ENCODE peak calls at places on chromosome 13, in nine cellular contexts. One of them, this sample, is unnamed.

GRCh38 chr13:22740264-22740663 is 440.5 kb upstream of the SGCG start:
- DNase-seq in psoas muscle: no peak
- DNase-seq in osteocyte: no peak
- DNase-seq in fibroblast of villous mesenchyme: peak
- DNase-seq in right atrium auricular region: no peak
- DNase-seq in cardiac muscle cell: peak
- DNase-seq in PC-9: no peak
- DNase-seq in WTC11: peak
- DNase-seq in ovary: no peak
- DNase-seq in this sample: peak

GRCh38 chr13:39415403-39415802 is 187.6 kb downstream of the LHFPL6 start:
- DNase-seq in right atrium auricular region: peak
- DNase-seq in osteocyte: no peak
- DNase-seq in cardiac muscle cell: peak
- DNase-seq in fibroblast of villous mesenchyme: peak
- DNase-seq in WTC11: peak
- DNase-seq in PC-9: no peak
- DNase-seq in ovary: peak
- DNase-seq in psoas muscle: peak
- DNase-seq in this sample: peak

GRCh38 chr13:113275387-113275786 is 21.7 kb upstream of the LAMP1 start:
- DNase-seq in right atrium auricular region: no peak
- DNase-seq in cardiac muscle cell: peak
- DNase-seq in ovary: peak
- DNase-seq in osteocyte: no peak
- DNase-seq in PC-9: peak
- DNase-seq in psoas muscle: peak
- DNase-seq in fibroblast of villous mesenchyme: peak
- DNase-seq in WTC11: peak
- DNase-seq in this sample: peak

GRCh38 chr13:111429064-111429558 is 108.7 kb downstream of the TEX29 start:
- DNase-seq in psoas muscle: no peak
- DNase-seq in PC-9: peak
- DNase-seq in cardiac muscle cell: peak
- DNase-seq in WTC11: peak
- DNase-seq in osteocyte: peak
- DNase-seq in right atrium auricular region: no peak
- DNase-seq in fibroblast of villous mesenchyme: peak
- DNase-seq in ovary: no peak
- DNase-seq in this sample: peak

GRCh38 chr13:77810430-77810829 is 108.2 kb downstream of the EDNRB start:
- DNase-seq in psoas muscle: no peak
- DNase-seq in osteocyte: no peak
- DNase-seq in right atrium auricular region: no peak
- DNase-seq in ovary: no peak
- DNase-seq in fibroblast of villous mesenchyme: peak
- DNase-seq in cardiac muscle cell: peak
- DNase-seq in WTC11: no peak
- DNase-seq in PC-9: peak
- DNase-seq in this sample: no peak

GRCh38 chr13:44872751-44873150 is 116.5 kb downstream of the NUFIP1 start:
- DNase-seq in ovary: no peak
- DNase-seq in psoas muscle: no peak
- DNase-seq in WTC11: no peak
- DNase-seq in osteocyte: no peak
- DNase-seq in PC-9: no peak
- DNase-seq in fibroblast of villous mesenchyme: peak
- DNase-seq in cardiac muscle cell: no peak
- DNase-seq in right atrium auricular region: no peak
- DNase-seq in this sample: no peak

GRCh38 chr13:20181180-20181579 is 11.6 kb downstream of the GJB2 start:
- DNase-seq in right atrium auricular region: no peak
- DNase-seq in WTC11: no peak
- DNase-seq in fibroblast of villous mesenchyme: no peak
- DNase-seq in cardiac muscle cell: no peak
- DNase-seq in ovary: no peak
- DNase-seq in psoas muscle: no peak
- DNase-seq in osteocyte: no peak
- DNase-seq in PC-9: no peak
- DNase-seq in this sample: no peak

GRCh38 chr13:94712812-94713555 is 639 bp upstream of the SOX21 start:
- DNase-seq in right atrium auricular region: no peak
- DNase-seq in fibroblast of villous mesenchyme: peak
- DNase-seq in PC-9: no peak
- DNase-seq in osteocyte: no peak
- DNase-seq in WTC11: peak
- DNase-seq in cardiac muscle cell: peak
- DNase-seq in ovary: no peak
- DNase-seq in psoas muscle: peak
- DNase-seq in this sample: peak

GRCh38 chr13:33799950-33800592 is 17.9 kb upstream of the RFC3 start:
- DNase-seq in ovary: no peak
- DNase-seq in right atrium auricular region: no peak
- DNase-seq in WTC11: no peak
- DNase-seq in psoas muscle: no peak
- DNase-seq in PC-9: no peak
- DNase-seq in fibroblast of villous mesenchyme: peak
- DNase-seq in osteocyte: no peak
- DNase-seq in cardiac muscle cell: peak
- DNase-seq in this sample: no peak

GRCh38 chr13:72544042-72544441 is 183.4 kb downstream of the MZT1 start:
- DNase-seq in osteocyte: no peak
- DNase-seq in fibroblast of villous mesenchyme: no peak
- DNase-seq in PC-9: no peak
- DNase-seq in WTC11: no peak
- DNase-seq in ovary: no peak
- DNase-seq in cardiac muscle cell: no peak
- DNase-seq in psoas muscle: no peak
- DNase-seq in right atrium auricular region: no peak
- DNase-seq in this sample: no peak

GRCh38 chr13:22561581-22561980 is 619.2 kb upstream of the SGCG start:
- DNase-seq in osteocyte: no peak
- DNase-seq in ovary: no peak
- DNase-seq in right atrium auricular region: no peak
- DNase-seq in cardiac muscle cell: no peak
- DNase-seq in PC-9: no peak
- DNase-seq in psoas muscle: no peak
- DNase-seq in fibroblast of villous mesenchyme: no peak
- DNase-seq in WTC11: no peak
- DNase-seq in this sample: no peak

GRCh38 chr13:97849305-97849704 is 104.2 kb upstream of the IPO5 start:
- DNase-seq in psoas muscle: no peak
- DNase-seq in fibroblast of villous mesenchyme: peak
- DNase-seq in cardiac muscle cell: peak
- DNase-seq in right atrium auricular region: no peak
- DNase-seq in PC-9: peak
- DNase-seq in WTC11: no peak
- DNase-seq in ovary: no peak
- DNase-seq in osteocyte: no peak
- DNase-seq in this sample: peak

GRCh38 chr13:34361528-34361927 is 543.6 kb downstream of the RFC3 start:
- DNase-seq in PC-9: no peak
- DNase-seq in osteocyte: no peak
- DNase-seq in psoas muscle: no peak
- DNase-seq in cardiac muscle cell: no peak
- DNase-seq in ovary: no peak
- DNase-seq in fibroblast of villous mesenchyme: peak
- DNase-seq in right atrium auricular region: no peak
- DNase-seq in WTC11: no peak
- DNase-seq in this sample: no peak

GRCh38 chr13:30739646-30740642 is 4.6 kb downstream of the ALOX5AP start:
- DNase-seq in osteocyte: no peak
- DNase-seq in PC-9: peak
- DNase-seq in fibroblast of villous mesenchyme: peak
- DNase-seq in right atrium auricular region: no peak
- DNase-seq in cardiac muscle cell: no peak
- DNase-seq in psoas muscle: no peak
- DNase-seq in WTC11: no peak
- DNase-seq in ovary: no peak
- DNase-seq in this sample: no peak

GRCh38 chr13:48235100-48235813 is 2.3 kb downstream of the ITM2B start:
- DNase-seq in ovary: no peak
- DNase-seq in osteocyte: no peak
- DNase-seq in PC-9: peak
- DNase-seq in psoas muscle: no peak
- DNase-seq in WTC11: no peak
- DNase-seq in right atrium auricular region: no peak
- DNase-seq in cardiac muscle cell: peak
- DNase-seq in fibroblast of villous mesenchyme: peak
- DNase-seq in this sample: no peak

GRCh38 chr13:48234652-48235099 is 1.7 kb downstream of the ITM2B start:
- DNase-seq in ovary: no peak
- DNase-seq in osteocyte: no peak
- DNase-seq in right atrium auricular region: no peak
- DNase-seq in WTC11: no peak
- DNase-seq in cardiac muscle cell: no peak
- DNase-seq in psoas muscle: no peak
- DNase-seq in PC-9: no peak
- DNase-seq in fibroblast of villous mesenchyme: no peak
- DNase-seq in this sample: no peak

GRCh38 chr13:48232420-48233096 is 448 bp upstream of the ITM2B start:
- DNase-seq in right atrium auricular region: no peak
- DNase-seq in psoas muscle: no peak
- DNase-seq in fibroblast of villous mesenchyme: peak
- DNase-seq in cardiac muscle cell: no peak
- DNase-seq in WTC11: no peak
- DNase-seq in ovary: peak
- DNase-seq in osteocyte: no peak
- DNase-seq in PC-9: no peak
- DNase-seq in this sample: no peak

GRCh38 chr13:48233097-48233885 is at the start of gene ITM2B:
- DNase-seq in right atrium auricular region: no peak
- DNase-seq in cardiac muscle cell: peak
- DNase-seq in PC-9: peak
- DNase-seq in fibroblast of villous mesenchyme: peak
- DNase-seq in osteocyte: peak
- DNase-seq in WTC11: peak
- DNase-seq in ovary: peak
- DNase-seq in psoas muscle: peak
- DNase-seq in this sample: peak

GRCh38 chr13:48233886-48234488 is 981 bp downstream of the ITM2B start:
- DNase-seq in psoas muscle: no peak
- DNase-seq in WTC11: no peak
- DNase-seq in fibroblast of villous mesenchyme: peak
- DNase-seq in osteocyte: no peak
- DNase-seq in ovary: no peak
- DNase-seq in right atrium auricular region: no peak
- DNase-seq in PC-9: no peak
- DNase-seq in cardiac muscle cell: no peak
- DNase-seq in this sample: no peak
- TF ChIP-seq CTCF in psoas muscle: no peak
- TF ChIP-seq CTCF in WTC11: no peak
- TF ChIP-seq CTCF in fibroblast of villous mesenchyme: no peak
- TF ChIP-seq CTCF in osteocyte: no peak
- TF ChIP-seq CTCF in ovary: no peak
- TF ChIP-seq CTCF in right atrium auricular region: no peak
- TF ChIP-seq CTCF in PC-9: no peak
- TF ChIP-seq CTCF in cardiac muscle cell: no peak
- TF ChIP-seq CTCF in this sample: no peak

GRCh38 chr13:24682353-24682752 is 2.1 kb downstream of the ATP12A start:
- DNase-seq in fibroblast of villous mesenchyme: no peak
- DNase-seq in WTC11: no peak
- DNase-seq in osteocyte: no peak
- DNase-seq in psoas muscle: no peak
- DNase-seq in right atrium auricular region: no peak
- DNase-seq in cardiac muscle cell: no peak
- DNase-seq in ovary: no peak
- DNase-seq in PC-9: no peak
- DNase-seq in this sample: no peak

GRCh38 chr13:24679686-24680085 is 522 bp upstream of the ATP12A start:
- DNase-seq in fibroblast of villous mesenchyme: no peak
- DNase-seq in osteocyte: no peak
- DNase-seq in psoas muscle: no peak
- DNase-seq in WTC11: no peak
- DNase-seq in PC-9: no peak
- DNase-seq in ovary: no peak
- DNase-seq in right atrium auricular region: no peak
- DNase-seq in cardiac muscle cell: no peak
- DNase-seq in this sample: no peak

GRCh38 chr13:24680921-24681585 is 845 bp downstream of the ATP12A start:
- DNase-seq in osteocyte: no peak
- DNase-seq in psoas muscle: no peak
- DNase-seq in right atrium auricular region: no peak
- DNase-seq in PC-9: no peak
- DNase-seq in WTC11: no peak
- DNase-seq in ovary: no peak
- DNase-seq in cardiac muscle cell: no peak
- DNase-seq in fibroblast of villous mesenchyme: no peak
- DNase-seq in this sample: no peak

GRCh38 chr13:24681930-24682329 is 1.7 kb downstream of the ATP12A start:
- DNase-seq in WTC11: no peak
- DNase-seq in PC-9: no peak
- DNase-seq in cardiac muscle cell: no peak
- DNase-seq in fibroblast of villous mesenchyme: no peak
- DNase-seq in right atrium auricular region: no peak
- DNase-seq in psoas muscle: no peak
- DNase-seq in osteocyte: no peak
- DNase-seq in ovary: no peak
- DNase-seq in this sample: no peak

GRCh38 chr13:24680258-24680920 is at the start of gene ATP12A:
- DNase-seq in WTC11: peak
- DNase-seq in psoas muscle: no peak
- DNase-seq in fibroblast of villous mesenchyme: no peak
- DNase-seq in right atrium auricular region: no peak
- DNase-seq in PC-9: no peak
- DNase-seq in ovary: no peak
- DNase-seq in cardiac muscle cell: peak
- DNase-seq in osteocyte: no peak
- DNase-seq in this sample: peak
- TF ChIP-seq CTCF in WTC11: peak
- TF ChIP-seq CTCF in psoas muscle: no peak
- TF ChIP-seq CTCF in fibroblast of villous mesenchyme: no peak
- TF ChIP-seq CTCF in right atrium auricular region: no peak
- TF ChIP-seq CTCF in PC-9: no peak
- TF ChIP-seq CTCF in ovary: no peak
- TF ChIP-seq CTCF in cardiac muscle cell: no peak
- TF ChIP-seq CTCF in osteocyte: no peak
- TF ChIP-seq CTCF in this sample: peak

GRCh38 chr13:82758056-82758455 is 1124.2 kb downstream of the SLITRK1 start:
- DNase-seq in right atrium auricular region: no peak
- DNase-seq in ovary: no peak
- DNase-seq in WTC11: peak
- DNase-seq in psoas muscle: no peak
- DNase-seq in cardiac muscle cell: peak
- DNase-seq in fibroblast of villous mesenchyme: no peak
- DNase-seq in PC-9: no peak
- DNase-seq in osteocyte: no peak
- DNase-seq in this sample: peak
- TF ChIP-seq CTCF in right atrium auricular region: no peak
- TF ChIP-seq CTCF in ovary: no peak
- TF ChIP-seq CTCF in WTC11: peak
- TF ChIP-seq CTCF in psoas muscle: no peak
- TF ChIP-seq CTCF in cardiac muscle cell: peak
- TF ChIP-seq CTCF in fibroblast of villous mesenchyme: no peak
- TF ChIP-seq CTCF in PC-9: peak
- TF ChIP-seq CTCF in osteocyte: peak
- TF ChIP-seq CTCF in this sample: peak

GRCh38 chr13:89363144-89363543 is 1692.0 kb downstream of the SLITRK5 start:
- DNase-seq in PC-9: no peak
- DNase-seq in osteocyte: no peak
- DNase-seq in WTC11: peak
- DNase-seq in fibroblast of villous mesenchyme: no peak
- DNase-seq in psoas muscle: peak
- DNase-seq in ovary: no peak
- DNase-seq in cardiac muscle cell: no peak
- DNase-seq in right atrium auricular region: no peak
- DNase-seq in this sample: no peak

GRCh38 chr13:89361909-89362308 is 1690.7 kb downstream of the SLITRK5 start:
- DNase-seq in fibroblast of villous mesenchyme: no peak
- DNase-seq in cardiac muscle cell: no peak
- DNase-seq in psoas muscle: no peak
- DNase-seq in osteocyte: no peak
- DNase-seq in WTC11: no peak
- DNase-seq in right atrium auricular region: no peak
- DNase-seq in PC-9: no peak
- DNase-seq in ovary: no peak
- DNase-seq in this sample: no peak
- TF ChIP-seq CTCF in fibroblast of villous mesenchyme: no peak
- TF ChIP-seq CTCF in cardiac muscle cell: peak
- TF ChIP-seq CTCF in psoas muscle: no peak
- TF ChIP-seq CTCF in osteocyte: peak
- TF ChIP-seq CTCF in WTC11: no peak
- TF ChIP-seq CTCF in right atrium auricular region: peak
- TF ChIP-seq CTCF in PC-9: peak
- TF ChIP-seq CTCF in ovary: no peak
- TF ChIP-seq CTCF in this sample: peak